ENCODE peak calls at places on chromosomes 6 and 20, in five cellular contexts. D, E, B, X and Z are unnamed samples.
A peak's percentile ranks its signal among the peaks of the same experiment; 100 is the strongest.

GRCh38 chr20:34887023-34887422 is 10.6 kb downstream of the ACSS2 start:
- DNase-seq in B (no peak), E (no peak), X (no peak), D (no peak), Z (no peak)

GRCh38 chr6:63927538-63927937 is 291.9 kb downstream of the PHF3 start:
- DNase-seq in D (no peak), X (no peak), E (no peak), B (no peak), Z (no peak)

GRCh38 chr6:2552648-2553154 is 198.0 kb downstream of the MYLK4 start:
- DNase-seq in X (no peak), D (no peak), E (no peak), B (no peak), Z (no peak)

GRCh38 chr6:144335914-144336313 is 50.8 kb downstream of the UTRN start:
- DNase-seq in E (no peak), D (no peak), B (no peak), X (no peak), Z (no peak)

GRCh38 chr6:63527658-63528514 is 44.4 kb upstream of the LOC128125822 start:
- DNase-seq in E (no peak), B (no peak), D (peak; percentile 98), X (no peak), Z (no peak)

GRCh38 chr6:109508166-109508860 is 25.3 kb upstream of the ZBTB24 start:
- DNase-seq in X (no peak), E (no peak), D (peak; percentile 42), B (no peak), Z (no peak)

GRCh38 chr6:150145427-150145826 is 2.6 kb downstream of the PPP1R14C start:
- DNase-seq in X (no peak), E (no peak), B (no peak), D (no peak), Z (no peak)

GRCh38 chr20:18496042-18496441 is 983 bp downstream of the RBBP9 start:
- DNase-seq in X (no peak), E (no peak), D (peak; percentile 11), B (peak; percentile 3), Z (no peak)

GRCh38 chr6:97405818-97406409 is 122.9 kb upstream of the MMS22L start:
- DNase-seq in D (no peak), E (no peak), X (no peak), B (no peak), Z (no peak)

GRCh38 chr6:3457710-3458605 is 1.1 kb upstream of the SLC22A23 start:
- DNase-seq in D (peak; percentile 38), B (no peak), E (peak; percentile 15), X (no peak), Z (no peak)

GRCh38 chr6:154606860-154607259 is 96.4 kb upstream of the CNKSR3 start:
- DNase-seq in B (no peak), X (no peak), D (no peak), E (no peak), Z (no peak)